ENCODE peak calls at places on chromosomes 11 and 22, in five cellular contexts. V, A, G, P and D are unnamed samples.

GRCh38 chr11:105635466-105635865 is 25.6 kb downstream of the GRIA4 start:
- DNase-seq in G (no peak), P (no peak), A (no peak), V (no peak), D (no peak)

GRCh38 chr11:75966546-75967287 is 151.7 kb downstream of the UVRAG start:
- DNase-seq in G (no peak), A (peak), P (peak), V (no peak), D (no peak)

GRCh38 chr11:15801126-15801525 is 555.2 kb downstream of the SOX6 start:
- DNase-seq in G (no peak), V (no peak), A (no peak), P (no peak), D (no peak)

GRCh38 chr11:74443071-74443864 is 24.1 kb downstream of the KCNE3 start:
- DNase-seq in G (peak), V (no peak), A (no peak), P (no peak), D (no peak)

GRCh38 chr11:132670921-132671675 is 861.2 kb downstream of the OPCML start:
- DNase-seq in P (no peak), G (no peak), V (no peak), A (no peak), D (no peak)

GRCh38 chr11:115396533-115396932 is 107.7 kb downstream of the CADM1 start:
- DNase-seq in A (no peak), P (no peak), V (no peak), G (no peak), D (no peak)

GRCh38 chr11:119254239-119254638 is 48.1 kb downstream of the CBL start:
- DNase-seq in V (no peak), A (no peak), P (no peak), G (no peak), D (no peak)

GRCh38 chr22:31218565-31219262 is 6.6 kb downstream of the LIMK2 start:
- DNase-seq in A (no peak), P (no peak), V (no peak), G (no peak), D (no peak)

GRCh38 chr11:122714484-122714883 is 59.0 kb downstream of the UBASH3B start:
- DNase-seq in P (peak), V (no peak), A (no peak), G (no peak), D (no peak)

GRCh38 chr11:129354688-129355087 is 21.0 kb upstream of the BARX2 start:
- DNase-seq in V (no peak), P (no peak), A (no peak), G (no peak), D (no peak)

GRCh38 chr22:17563936-17564391 is 666 bp downstream of the SLC25A18 start:
- DNase-seq in P (no peak), G (no peak), V (no peak), A (peak), D (no peak)

GRCh38 chr11:124669193-124669592 is 4.3 kb downstream of the SIAE start:
- DNase-seq in G (peak), V (peak), A (peak), P (peak), D (no peak)

GRCh38 chr22:49814856-49815255 is 12.8 kb downstream of the BRD1 start:
- DNase-seq in P (no peak), G (no peak), A (no peak), V (no peak), D (no peak)

GRCh38 chr11:8913961-8914660 is 3.1 kb downstream of the AKIP1 start:
- DNase-seq in G (peak), V (peak), A (peak), P (peak), D (peak)

GRCh38 chr11:72712168-72712721 is 38.0 kb upstream of the PDE2A start:
- DNase-seq in V (no peak), P (no peak), A (peak), G (no peak), D (no peak)